ENCODE peak calls at places on chromosomes 13 and 19, in five cellular contexts. One of them, this sample, is unnamed.

GRCh38 chr13:112068531-112069062 is 1.6 kb downstream of the SOX1 start:
- DNase-seq in SK-N-SH: no peak
- DNase-seq in K562: no peak
- DNase-seq in GM12878: no peak
- DNase-seq in HepG2: no peak
- DNase-seq in this sample: no peak

GRCh38 chr13:85287528-85287927 is 511.7 kb downstream of the SLITRK6 start:
- DNase-seq in SK-N-SH: no peak
- DNase-seq in K562: no peak
- DNase-seq in GM12878: no peak
- DNase-seq in HepG2: no peak
- DNase-seq in this sample: no peak

GRCh38 chr19:49758292-49758691 is 4.8 kb downstream of the TSKS start:
- DNase-seq in SK-N-SH: no peak
- DNase-seq in K562: no peak
- DNase-seq in GM12878: no peak
- DNase-seq in HepG2: no peak
- DNase-seq in this sample: peak

GRCh38 chr19:49557641-49558325 is 22.6 kb downstream of the NOSIP start:
- DNase-seq in SK-N-SH: no peak
- DNase-seq in K562: no peak
- DNase-seq in GM12878: no peak
- DNase-seq in HepG2: no peak
- DNase-seq in this sample: no peak

GRCh38 chr19:44782729-44783128 is 5.0 kb downstream of the CBLC start:
- DNase-seq in SK-N-SH: no peak
- DNase-seq in K562: no peak
- DNase-seq in GM12878: no peak
- DNase-seq in HepG2: no peak
- DNase-seq in this sample: no peak

GRCh38 chr19:41926028-41926860 is 2.0 kb downstream of the ERFL start:
- DNase-seq in SK-N-SH: peak
- DNase-seq in K562: no peak
- DNase-seq in GM12878: no peak
- DNase-seq in HepG2: no peak
- DNase-seq in this sample: no peak

GRCh38 chr13:80463673-80464352 is 122.9 kb upstream of the SPRY2 start:
- DNase-seq in SK-N-SH: no peak
- DNase-seq in K562: no peak
- DNase-seq in GM12878: no peak
- DNase-seq in HepG2: no peak
- DNase-seq in this sample: no peak

GRCh38 chr19:18225702-18226468 is at the start of gene PDE4C:
- DNase-seq in SK-N-SH: peak
- DNase-seq in K562: no peak
- DNase-seq in GM12878: no peak
- DNase-seq in HepG2: no peak
- DNase-seq in this sample: no peak

GRCh38 chr13:97397267-97397666 is 36.7 kb upstream of the RAP2A start:
- DNase-seq in SK-N-SH: no peak
- DNase-seq in K562: no peak
- DNase-seq in GM12878: no peak
- DNase-seq in HepG2: no peak
- DNase-seq in this sample: no peak

GRCh38 chr19:14512420-14512961 is 5.7 kb downstream of the DNAJB1 start:
- DNase-seq in SK-N-SH: no peak
- DNase-seq in K562: no peak
- DNase-seq in GM12878: no peak
- DNase-seq in HepG2: no peak
- DNase-seq in this sample: no peak

GRCh38 chr13:94050686-94051085 is 428.8 kb downstream of the DCT start:
- DNase-seq in SK-N-SH: no peak
- DNase-seq in K562: no peak
- DNase-seq in GM12878: no peak
- DNase-seq in HepG2: no peak
- DNase-seq in this sample: no peak

GRCh38 chr19:12792048-12792852 is 964 bp downstream of the JUNB start:
- DNase-seq in SK-N-SH: peak
- DNase-seq in K562: peak
- DNase-seq in GM12878: no peak
- DNase-seq in HepG2: peak
- DNase-seq in this sample: peak

GRCh38 chr13:98672947-98673545 is 79.4 kb downstream of the SLC15A1 start:
- DNase-seq in SK-N-SH: peak
- DNase-seq in K562: peak
- DNase-seq in GM12878: peak
- DNase-seq in HepG2: peak
- DNase-seq in this sample: peak

GRCh38 chr19:7857727-7858701 is 16.2 kb downstream of the PRR36 start:
- DNase-seq in SK-N-SH: no peak
- DNase-seq in K562: peak
- DNase-seq in GM12878: no peak
- DNase-seq in HepG2: no peak
- DNase-seq in this sample: no peak

GRCh38 chr19:58021541-58022282 is 12.1 kb upstream of the ZSCAN1 start:
- DNase-seq in SK-N-SH: peak
- DNase-seq in K562: peak
- DNase-seq in GM12878: no peak
- DNase-seq in HepG2: peak
- DNase-seq in this sample: peak

GRCh38 chr19:45913874-45914830 is at the start of gene NANOS2:
- DNase-seq in SK-N-SH: no peak
- DNase-seq in K562: peak
- DNase-seq in GM12878: no peak
- DNase-seq in HepG2: peak
- DNase-seq in this sample: no peak

GRCh38 chr13:39503048-39503447 is 99.9 kb downstream of the LHFPL6 start:
- DNase-seq in SK-N-SH: no peak
- DNase-seq in K562: no peak
- DNase-seq in GM12878: no peak
- DNase-seq in HepG2: no peak
- DNase-seq in this sample: no peak

GRCh38 chr19:2302319-2303208 is 5.4 kb downstream of the LINGO3 start:
- DNase-seq in SK-N-SH: no peak
- DNase-seq in K562: peak
- DNase-seq in GM12878: no peak
- DNase-seq in HepG2: no peak
- DNase-seq in this sample: peak

GRCh38 chr13:34408635-34409034 is 533.4 kb upstream of the NBEA start:
- DNase-seq in SK-N-SH: no peak
- DNase-seq in K562: no peak
- DNase-seq in GM12878: no peak
- DNase-seq in HepG2: no peak
- DNase-seq in this sample: no peak

GRCh38 chr19:43769256-43769655 is 11.5 kb downstream of the KCNN4 start:
- DNase-seq in SK-N-SH: no peak
- DNase-seq in K562: no peak
- DNase-seq in GM12878: no peak
- DNase-seq in HepG2: no peak
- DNase-seq in this sample: no peak

GRCh38 chr13:68076046-68076445 is 845.9 kb upstream of the PCDH9 start:
- DNase-seq in SK-N-SH: no peak
- DNase-seq in K562: no peak
- DNase-seq in GM12878: no peak
- DNase-seq in HepG2: no peak
- DNase-seq in this sample: no peak

GRCh38 chr13:77511552-77511951 is 24.0 kb upstream of the SCEL start:
- DNase-seq in SK-N-SH: no peak
- DNase-seq in K562: no peak
- DNase-seq in GM12878: no peak
- DNase-seq in HepG2: no peak
- DNase-seq in this sample: no peak

GRCh38 chr13:41401371-41401770 is 56.0 kb upstream of the RGCC start:
- DNase-seq in SK-N-SH: peak
- DNase-seq in K562: no peak
- DNase-seq in GM12878: no peak
- DNase-seq in HepG2: no peak
- DNase-seq in this sample: no peak

GRCh38 chr13:91247768-91248167 is 99.7 kb upstream of the MIR17HG start:
- DNase-seq in SK-N-SH: peak
- DNase-seq in K562: no peak
- DNase-seq in GM12878: no peak
- DNase-seq in HepG2: no peak
- DNase-seq in this sample: no peak

GRCh38 chr19:1551068-1552040 is 16.8 kb downstream of the MEX3D start:
- DNase-seq in SK-N-SH: no peak
- DNase-seq in K562: no peak
- DNase-seq in GM12878: no peak
- DNase-seq in HepG2: no peak
- DNase-seq in this sample: no peak

GRCh38 chr19:7590256-7590655 is 5.4 kb upstream of the CAMSAP3 start:
- DNase-seq in SK-N-SH: no peak
- DNase-seq in K562: no peak
- DNase-seq in GM12878: no peak
- DNase-seq in HepG2: no peak
- DNase-seq in this sample: no peak

GRCh38 chr13:112724788-112725345 is 35.0 kb downstream of the ATP11A start:
- DNase-seq in SK-N-SH: no peak
- DNase-seq in K562: no peak
- DNase-seq in GM12878: no peak
- DNase-seq in HepG2: no peak
- DNase-seq in this sample: no peak

GRCh38 chr13:113978741-113979481 is 5.0 kb upstream of the C13orf46 start:
- DNase-seq in SK-N-SH: no peak
- DNase-seq in K562: no peak
- DNase-seq in GM12878: no peak
- DNase-seq in HepG2: no peak
- DNase-seq in this sample: no peak

GRCh38 chr19:46625731-46626130 is 842 bp upstream of the PTGIR start:
- DNase-seq in SK-N-SH: no peak
- DNase-seq in K562: no peak
- DNase-seq in GM12878: no peak
- DNase-seq in HepG2: no peak
- DNase-seq in this sample: no peak

GRCh38 chr19:6697291-6697690 is 23.2 kb downstream of the C3 start:
- DNase-seq in SK-N-SH: no peak
- DNase-seq in K562: no peak
- DNase-seq in GM12878: no peak
- DNase-seq in HepG2: no peak
- DNase-seq in this sample: no peak

GRCh38 chr13:81990652-81991051 is 1649.7 kb upstream of the SPRY2 start:
- DNase-seq in SK-N-SH: no peak
- DNase-seq in K562: no peak
- DNase-seq in GM12878: no peak
- DNase-seq in HepG2: no peak
- DNase-seq in this sample: no peak

GRCh38 chr19:11286312-11286974 is 9.5 kb upstream of the TSPAN16 start:
- DNase-seq in SK-N-SH: no peak
- DNase-seq in K562: no peak
- DNase-seq in GM12878: no peak
- DNase-seq in HepG2: no peak
- DNase-seq in this sample: peak

GRCh38 chr13:25908390-25908789 is 143.4 kb downstream of the SHISA2 start:
- DNase-seq in SK-N-SH: no peak
- DNase-seq in K562: no peak
- DNase-seq in GM12878: no peak
- DNase-seq in HepG2: no peak
- DNase-seq in this sample: no peak

GRCh38 chr19:54254195-54254906 is 2.7 kb downstream of the LILRB5 start:
- DNase-seq in SK-N-SH: no peak
- DNase-seq in K562: no peak
- DNase-seq in GM12878: no peak
- DNase-seq in HepG2: no peak
- DNase-seq in this sample: no peak

GRCh38 chr19:55694241-55694655 is 19.2 kb downstream of the EPN1 start:
- DNase-seq in SK-N-SH: no peak
- DNase-seq in K562: peak
- DNase-seq in GM12878: no peak
- DNase-seq in HepG2: no peak
- DNase-seq in this sample: no peak

GRCh38 chr19:40465025-40465780 is at the start of gene BLVRB:
- DNase-seq in SK-N-SH: no peak
- DNase-seq in K562: no peak
- DNase-seq in GM12878: no peak
- DNase-seq in HepG2: peak
- DNase-seq in this sample: peak
- TF ChIP-seq MXI1 in SK-N-SH: no peak
- TF ChIP-seq MXI1 in K562: peak
- TF ChIP-seq MXI1 in GM12878: no peak
- TF ChIP-seq MXI1 in HepG2: no peak
- TF ChIP-seq MXI1 in this sample: no peak

DNA sequence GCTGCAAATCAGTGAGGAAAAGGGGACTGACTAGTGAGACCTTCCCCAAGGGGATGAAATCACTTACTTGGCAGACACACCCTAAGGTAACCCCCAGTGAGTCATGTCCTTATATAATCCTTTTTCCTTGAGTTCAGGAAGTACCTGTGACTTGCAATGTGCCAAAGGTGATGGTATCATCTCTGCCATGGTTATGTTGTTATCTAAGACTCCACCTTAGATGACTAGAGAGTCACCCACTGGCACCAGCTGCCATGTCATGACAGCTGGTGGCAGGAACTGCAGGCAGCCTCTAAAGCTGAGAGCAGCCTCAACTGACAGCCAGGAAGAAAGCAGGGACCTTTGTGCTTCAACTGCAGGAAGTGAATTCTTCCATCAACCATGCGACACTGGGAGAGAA is 12.5 kb downstream of the PBX4 start:
- DNase-seq in SK-N-SH: no peak
- DNase-seq in K562: no peak
- DNase-seq in GM12878: no peak
- DNase-seq in HepG2: no peak
- DNase-seq in this sample: peak
- TF ChIP-seq MXI1 in SK-N-SH: no peak
- TF ChIP-seq MXI1 in K562: no peak
- TF ChIP-seq MXI1 in GM12878: no peak
- TF ChIP-seq MXI1 in HepG2: no peak
- TF ChIP-seq MXI1 in this sample: no peak

GRCh38 chr13:49235856-49236431 is 11.8 kb upstream of the CDADC1 start:
- DNase-seq in SK-N-SH: no peak
- DNase-seq in K562: no peak
- DNase-seq in GM12878: no peak
- DNase-seq in HepG2: no peak
- DNase-seq in this sample: no peak

GRCh38 chr13:49241296-49241695 is 6.4 kb upstream of the CDADC1 start:
- DNase-seq in SK-N-SH: no peak
- DNase-seq in K562: no peak
- DNase-seq in GM12878: no peak
- DNase-seq in HepG2: no peak
- DNase-seq in this sample: no peak

GRCh38 chr13:49234741-49235140 is 13.0 kb upstream of the CDADC1 start:
- DNase-seq in SK-N-SH: no peak
- DNase-seq in K562: no peak
- DNase-seq in GM12878: no peak
- DNase-seq in HepG2: no peak
- DNase-seq in this sample: no peak

GRCh38 chr13:49238621-49239020 is 9.1 kb upstream of the CDADC1 start:
- DNase-seq in SK-N-SH: no peak
- DNase-seq in K562: no peak
- DNase-seq in GM12878: no peak
- DNase-seq in HepG2: no peak
- DNase-seq in this sample: no peak

GRCh38 chr13:49240017-49240416 is 7.7 kb upstream of the CDADC1 start:
- DNase-seq in SK-N-SH: no peak
- DNase-seq in K562: no peak
- DNase-seq in GM12878: no peak
- DNase-seq in HepG2: peak
- DNase-seq in this sample: peak
- TF ChIP-seq MXI1 in SK-N-SH: no peak
- TF ChIP-seq MXI1 in K562: no peak
- TF ChIP-seq MXI1 in GM12878: no peak
- TF ChIP-seq MXI1 in HepG2: no peak
- TF ChIP-seq MXI1 in this sample: no peak

GRCh38 chr13:30766234-30766633 is 30.9 kb downstream of the ALOX5AP start:
- DNase-seq in SK-N-SH: no peak
- DNase-seq in K562: no peak
- DNase-seq in GM12878: no peak
- DNase-seq in HepG2: no peak
- DNase-seq in this sample: no peak
- TF ChIP-seq MXI1 in SK-N-SH: no peak
- TF ChIP-seq MXI1 in K562: no peak
- TF ChIP-seq MXI1 in GM12878: no peak
- TF ChIP-seq MXI1 in HepG2: no peak
- TF ChIP-seq MXI1 in this sample: no peak

This sample was measured in IMR-90.